ENCODE peak calls at places on chromosome 10, in eight cellular contexts. D is spleen; T is endothelial cell of umbilical vein; Q is activated CD4-positive, alpha-beta T cell treated with anti-CD3 and anti-CD28 coated beads for 1 hour; J is tibial artery; C is body of pancreas; S is Ammon's horn; A is dorsolateral prefrontal cortex. L is an unnamed sample.
A peak's percentile ranks its signal among the peaks of the same experiment; 100 is the strongest.

GRCh38 chr10:101441539-101442455 is 87.8 kb downstream of the BTRC start:
- DNase-seq in D (no peak), T (peak; percentile 70), Q (no peak), J (no peak), C (peak; percentile 13), S (peak; percentile 72), A (no peak), L (peak; percentile 15)

GRCh38 chr10:96655577-96656213 is 64.6 kb downstream of the PIK3AP1 start:
- DNase-seq in D (no peak), T (no peak), Q (no peak), J (no peak), C (no peak), S (no peak), A (no peak), L (no peak)

GRCh38 chr10:80407836-80408197 is 534 bp upstream of the PRXL2A start:
- DNase-seq in D (peak; percentile 80), T (peak; percentile 79), Q (peak; percentile 20), J (no peak), C (peak; percentile 31), S (peak; percentile 45), A (peak; percentile 70), L (no peak)

GRCh38 chr10:30540286-30540685 is 89.3 kb downstream of the LYZL2 start:
- DNase-seq in D (no peak), T (no peak), Q (no peak), J (no peak), C (no peak), S (no peak), A (no peak), L (no peak)

GRCh38 chr10:130380056-130380455 is 243.9 kb downstream of the GLRX3 start:
- DNase-seq in D (no peak), T (no peak), Q (no peak), J (no peak), C (no peak), S (no peak), A (no peak), L (no peak)

GRCh38 chr10:131668903-131669302 is 231.9 kb upstream of the PPP2R2D start:
- DNase-seq in D (no peak), T (no peak), Q (no peak), J (no peak), C (no peak), S (no peak), A (no peak), L (no peak)

GRCh38 chr10:19958787-19959186 is 142.6 kb downstream of the PLXDC2 start:
- DNase-seq in D (no peak), T (no peak), Q (no peak), J (no peak), C (no peak), S (no peak), A (no peak), L (no peak)

GRCh38 chr10:100996678-100997363 is 2.8 kb upstream of the LZTS2 start:
- DNase-seq in D (peak; percentile 91), T (no peak), Q (no peak), J (no peak), C (peak; percentile 48), S (no peak), A (no peak), L (peak; percentile 21)

GRCh38 chr10:28678687-28679457 is 1.6 kb downstream of the BAMBI start:
- DNase-seq in D (no peak), T (peak; percentile 49), Q (no peak), J (no peak), C (no peak), S (no peak), A (no peak), L (no peak)

GRCh38 chr10:74104480-74104879 is 46.1 kb downstream of the AP3M1 start:
- DNase-seq in D (no peak), T (no peak), Q (no peak), J (no peak), C (no peak), S (peak; percentile 20), A (no peak), L (no peak)

GRCh38 chr10:93412801-93413200 is 69.3 kb downstream of the MYOF start:
- DNase-seq in D (no peak), T (no peak), Q (no peak), J (no peak), C (no peak), S (peak; percentile 54), A (no peak), L (no peak)

GRCh38 chr10:94500063-94500462 is 45.5 kb upstream of the HELLS start:
- DNase-seq in D (no peak), T (no peak), Q (no peak), J (no peak), C (no peak), S (no peak), A (no peak), L (no peak)

GRCh38 chr10:70540789-70541360 is 61.7 kb downstream of the PRF1 start:
- DNase-seq in D (no peak), T (no peak), Q (no peak), J (no peak), C (no peak), S (no peak), A (no peak), L (no peak)

GRCh38 chr10:79069325-79070090 is 742 bp downstream of the ZMIZ1 start:
- DNase-seq in D (peak; percentile 92), T (peak; percentile 63), Q (no peak), J (peak; percentile 60), C (peak; percentile 55), S (peak; percentile 48), A (peak; percentile 61), L (no peak)

GRCh38 chr10:44938938-44939337 is 20.7 kb upstream of the RASSF4 start:
- DNase-seq in D (no peak), T (no peak), Q (no peak), J (no peak), C (peak; percentile 4), S (no peak), A (no peak), L (no peak)

GRCh38 chr10:34109952-34110702 is 705.0 kb downstream of the PARD3 start:
- DNase-seq in D (no peak), T (no peak), Q (no peak), J (no peak), C (no peak), S (no peak), A (no peak), L (no peak)

GRCh38 chr10:100531761-100532160 is 2.1 kb upstream of the NDUFB8 start:
- DNase-seq in D (no peak), T (no peak), Q (no peak), J (no peak), C (no peak), S (no peak), A (no peak), L (no peak)

GRCh38 chr10:75101416-75102251 is 9.8 kb upstream of the SAMD8 start:
- DNase-seq in D (no peak), T (no peak), Q (no peak), J (no peak), C (no peak), S (no peak), A (no peak), L (no peak)

GRCh38 chr10:42933454-42934340 is 143.2 kb upstream of the RET start:
- DNase-seq in D (peak; percentile 74), T (peak; percentile 21), Q (no peak), J (no peak), C (peak; percentile 44), S (peak; percentile 44), A (no peak), L (no peak)

GRCh38 chr10:80520661-80521488 is 16.8 kb upstream of the SH2D4B start:
- DNase-seq in D (peak; percentile 71), T (no peak), Q (no peak), J (no peak), C (no peak), S (no peak), A (no peak), L (no peak)

GRCh38 chr10:125415964-125416363 is 255.6 kb upstream of the CTBP2 start:
- DNase-seq in D (no peak), T (no peak), Q (no peak), J (no peak), C (no peak), S (no peak), A (no peak), L (no peak)

GRCh38 chr10:91312031-91312733 is 91.7 kb downstream of the PCGF5 start:
- DNase-seq in D (no peak), T (no peak), Q (no peak), J (no peak), C (no peak), S (no peak), A (no peak), L (no peak)

GRCh38 chr10:59754951-59755350 is 1.7 kb upstream of the MRLN start:
- DNase-seq in D (no peak), T (no peak), Q (no peak), J (no peak), C (no peak), S (no peak), A (no peak), L (no peak)

GRCh38 chr10:122931088-122931958 is 20.9 kb downstream of the FAM24A start:
- DNase-seq in D (no peak), T (no peak), Q (no peak), J (no peak), C (no peak), S (no peak), A (no peak), L (no peak)

GRCh38 chr10:86950349-86950748 is 7.1 kb downstream of the MMRN2 start:
- DNase-seq in D (no peak), T (no peak), Q (no peak), J (peak; percentile 3), C (no peak), S (no peak), A (no peak), L (no peak)

GRCh38 chr10:125008689-125009579 is 67.0 kb downstream of the ZRANB1 start:
- DNase-seq in D (peak; percentile 58), T (no peak), Q (no peak), J (peak; percentile 17), C (peak; percentile 59), S (no peak), A (no peak), L (no peak)

GRCh38 chr10:56911906-56912480 is 550.9 kb upstream of the ZWINT start:
- DNase-seq in D (no peak), T (no peak), Q (no peak), J (no peak), C (no peak), S (no peak), A (no peak), L (no peak)

L was measured in KG1.